ENCODE peak calls at places on chromosomes 12 and 14, in six cellular contexts. One of them, this sample, is unnamed.

GRCh38 chr12:124608451-124608870 is 41.0 kb upstream of the NCOR2 start:
- DNase-seq in neuronal stem cell: no peak
- DNase-seq in dorsolateral prefrontal cortex: no peak
- DNase-seq in WERI-Rb-1: no peak
- DNase-seq in SJSA1: no peak
- DNase-seq in left ventricle myocardium inferior: no peak
- DNase-seq in this sample: no peak

GRCh38 chr12:126998747-126999285 is 1268.2 kb upstream of the TMEM132C start:
- DNase-seq in WERI-Rb-1: no peak
- DNase-seq in neuronal stem cell: peak; percentile 60
- DNase-seq in dorsolateral prefrontal cortex: no peak
- DNase-seq in left ventricle myocardium inferior: no peak
- DNase-seq in SJSA1: no peak
- DNase-seq in this sample: no peak

GRCh38 chr12:68609955-68610434 is 704 bp upstream of the RAP1B start:
- DNase-seq in dorsolateral prefrontal cortex: no peak
- DNase-seq in WERI-Rb-1: no peak
- DNase-seq in neuronal stem cell: no peak
- DNase-seq in SJSA1: no peak
- DNase-seq in left ventricle myocardium inferior: no peak
- DNase-seq in this sample: no peak

GRCh38 chr12:3727877-3728632 is 24.9 kb downstream of the CRACR2A start:
- DNase-seq in SJSA1: peak; percentile 34
- DNase-seq in left ventricle myocardium inferior: no peak
- DNase-seq in WERI-Rb-1: no peak
- DNase-seq in neuronal stem cell: no peak
- DNase-seq in dorsolateral prefrontal cortex: no peak
- DNase-seq in this sample: no peak

GRCh38 chr14:32010561-32011188 is 66.4 kb upstream of the ARHGAP5 start:
- DNase-seq in WERI-Rb-1: no peak
- DNase-seq in left ventricle myocardium inferior: no peak
- DNase-seq in SJSA1: peak; percentile 50
- DNase-seq in dorsolateral prefrontal cortex: no peak
- DNase-seq in neuronal stem cell: no peak
- DNase-seq in this sample: no peak

GRCh38 chr12:57826966-57827365 is 8.4 kb upstream of the AVIL start:
- DNase-seq in SJSA1: no peak
- DNase-seq in dorsolateral prefrontal cortex: no peak
- DNase-seq in neuronal stem cell: no peak
- DNase-seq in WERI-Rb-1: no peak
- DNase-seq in left ventricle myocardium inferior: no peak
- DNase-seq in this sample: no peak

GRCh38 chr14:20343855-20344205 is 395 bp downstream of the PARP2 start:
- DNase-seq in SJSA1: no peak
- DNase-seq in neuronal stem cell: no peak
- DNase-seq in dorsolateral prefrontal cortex: no peak
- DNase-seq in left ventricle myocardium inferior: no peak
- DNase-seq in WERI-Rb-1: no peak
- DNase-seq in this sample: no peak

GRCh38 chr12:53737951-53738833 is 10.9 kb upstream of the CALCOCO1 start:
- DNase-seq in dorsolateral prefrontal cortex: no peak
- DNase-seq in SJSA1: no peak
- DNase-seq in left ventricle myocardium inferior: no peak
- DNase-seq in WERI-Rb-1: peak; percentile 83
- DNase-seq in neuronal stem cell: no peak
- DNase-seq in this sample: peak; percentile 88

GRCh38 chr12:52119398-52120254 is 40.1 kb downstream of the SMIM41 start:
- DNase-seq in neuronal stem cell: peak; percentile 64
- DNase-seq in SJSA1: no peak
- DNase-seq in dorsolateral prefrontal cortex: no peak
- DNase-seq in WERI-Rb-1: peak; percentile 68
- DNase-seq in left ventricle myocardium inferior: peak; percentile 27
- DNase-seq in this sample: peak; percentile 96

GRCh38 chr14:93691042-93691780 is 97.1 kb downstream of the PRIMA1 start:
- DNase-seq in WERI-Rb-1: no peak
- DNase-seq in dorsolateral prefrontal cortex: no peak
- DNase-seq in neuronal stem cell: no peak
- DNase-seq in SJSA1: no peak
- DNase-seq in left ventricle myocardium inferior: no peak
- DNase-seq in this sample: no peak

GRCh38 chr12:102962532-102962931 is 5.1 kb downstream of the ASCL1 start:
- DNase-seq in neuronal stem cell: no peak
- DNase-seq in SJSA1: no peak
- DNase-seq in dorsolateral prefrontal cortex: no peak
- DNase-seq in left ventricle myocardium inferior: no peak
- DNase-seq in WERI-Rb-1: no peak
- DNase-seq in this sample: no peak

GRCh38 chr14:29821665-29822429 is 105.8 kb downstream of the PRKD1 start:
- DNase-seq in neuronal stem cell: no peak
- DNase-seq in WERI-Rb-1: no peak
- DNase-seq in SJSA1: no peak
- DNase-seq in left ventricle myocardium inferior: no peak
- DNase-seq in dorsolateral prefrontal cortex: no peak
- DNase-seq in this sample: no peak

GRCh38 chr12:121490401-121491257 is 90.2 kb downstream of the KDM2B start:
- DNase-seq in left ventricle myocardium inferior: no peak
- DNase-seq in SJSA1: no peak
- DNase-seq in dorsolateral prefrontal cortex: no peak
- DNase-seq in WERI-Rb-1: no peak
- DNase-seq in neuronal stem cell: no peak
- DNase-seq in this sample: peak; percentile 35

GRCh38 chr12:52319097-52319496 is 2.1 kb downstream of the KRT83 start:
- DNase-seq in neuronal stem cell: no peak
- DNase-seq in SJSA1: no peak
- DNase-seq in dorsolateral prefrontal cortex: no peak
- DNase-seq in WERI-Rb-1: no peak
- DNase-seq in left ventricle myocardium inferior: no peak
- DNase-seq in this sample: peak; percentile 58

GRCh38 chr14:99101826-99102461 is 170.1 kb downstream of the BCL11B start:
- DNase-seq in WERI-Rb-1: no peak
- DNase-seq in dorsolateral prefrontal cortex: no peak
- DNase-seq in left ventricle myocardium inferior: no peak
- DNase-seq in neuronal stem cell: peak; percentile 39
- DNase-seq in SJSA1: no peak
- DNase-seq in this sample: no peak

GRCh38 chr12:6925543-6926279 is 2.0 kb upstream of the ATN1 start:
- DNase-seq in WERI-Rb-1: no peak
- DNase-seq in dorsolateral prefrontal cortex: no peak
- DNase-seq in left ventricle myocardium inferior: peak; percentile 73
- DNase-seq in SJSA1: peak; percentile 90
- DNase-seq in neuronal stem cell: peak; percentile 70
- DNase-seq in this sample: peak; percentile 90

GRCh38 chr12:25701290-25701689 is 148.2 kb upstream of the LMNTD1 start:
- DNase-seq in WERI-Rb-1: no peak
- DNase-seq in SJSA1: no peak
- DNase-seq in left ventricle myocardium inferior: no peak
- DNase-seq in neuronal stem cell: no peak
- DNase-seq in dorsolateral prefrontal cortex: no peak
- DNase-seq in this sample: no peak

GRCh38 chr12:26746315-26746714 is 86.7 kb downstream of the ITPR2 start:
- DNase-seq in WERI-Rb-1: no peak
- DNase-seq in neuronal stem cell: no peak
- DNase-seq in SJSA1: peak; percentile 65
- DNase-seq in left ventricle myocardium inferior: no peak
- DNase-seq in dorsolateral prefrontal cortex: no peak
- DNase-seq in this sample: no peak

GRCh38 chr12:91926810-91927209 is 218.8 kb downstream of the BTG1 start:
- DNase-seq in left ventricle myocardium inferior: no peak
- DNase-seq in dorsolateral prefrontal cortex: no peak
- DNase-seq in SJSA1: peak; percentile 83
- DNase-seq in WERI-Rb-1: no peak
- DNase-seq in neuronal stem cell: no peak
- DNase-seq in this sample: no peak

GRCh38 chr12:65525501-65526141 is 247.1 kb downstream of the MSRB3 start:
- DNase-seq in dorsolateral prefrontal cortex: no peak
- DNase-seq in SJSA1: peak; percentile 62
- DNase-seq in WERI-Rb-1: no peak
- DNase-seq in neuronal stem cell: no peak
- DNase-seq in left ventricle myocardium inferior: no peak
- DNase-seq in this sample: no peak

GRCh38 chr14:103138483-103139370 is 15.5 kb downstream of the TNFAIP2 start:
- DNase-seq in left ventricle myocardium inferior: no peak
- DNase-seq in dorsolateral prefrontal cortex: no peak
- DNase-seq in SJSA1: no peak
- DNase-seq in WERI-Rb-1: no peak
- DNase-seq in neuronal stem cell: no peak
- DNase-seq in this sample: peak; percentile 62

GRCh38 chr14:103142031-103142430 is 18.8 kb downstream of the TNFAIP2 start:
- DNase-seq in dorsolateral prefrontal cortex: no peak
- DNase-seq in neuronal stem cell: no peak
- DNase-seq in SJSA1: no peak
- DNase-seq in left ventricle myocardium inferior: no peak
- DNase-seq in WERI-Rb-1: peak; percentile 53
- DNase-seq in this sample: no peak

GRCh38 chr14:103139371-103140016 is 16.2 kb downstream of the TNFAIP2 start:
- DNase-seq in WERI-Rb-1: no peak
- DNase-seq in dorsolateral prefrontal cortex: no peak
- DNase-seq in left ventricle myocardium inferior: no peak
- DNase-seq in neuronal stem cell: no peak
- DNase-seq in SJSA1: no peak
- DNase-seq in this sample: no peak

GRCh38 chr14:103141117-103141796 is 18.0 kb downstream of the TNFAIP2 start:
- DNase-seq in neuronal stem cell: no peak
- DNase-seq in WERI-Rb-1: peak; percentile 84
- DNase-seq in dorsolateral prefrontal cortex: no peak
- DNase-seq in left ventricle myocardium inferior: no peak
- DNase-seq in SJSA1: no peak
- DNase-seq in this sample: peak; percentile 86

DNA sequence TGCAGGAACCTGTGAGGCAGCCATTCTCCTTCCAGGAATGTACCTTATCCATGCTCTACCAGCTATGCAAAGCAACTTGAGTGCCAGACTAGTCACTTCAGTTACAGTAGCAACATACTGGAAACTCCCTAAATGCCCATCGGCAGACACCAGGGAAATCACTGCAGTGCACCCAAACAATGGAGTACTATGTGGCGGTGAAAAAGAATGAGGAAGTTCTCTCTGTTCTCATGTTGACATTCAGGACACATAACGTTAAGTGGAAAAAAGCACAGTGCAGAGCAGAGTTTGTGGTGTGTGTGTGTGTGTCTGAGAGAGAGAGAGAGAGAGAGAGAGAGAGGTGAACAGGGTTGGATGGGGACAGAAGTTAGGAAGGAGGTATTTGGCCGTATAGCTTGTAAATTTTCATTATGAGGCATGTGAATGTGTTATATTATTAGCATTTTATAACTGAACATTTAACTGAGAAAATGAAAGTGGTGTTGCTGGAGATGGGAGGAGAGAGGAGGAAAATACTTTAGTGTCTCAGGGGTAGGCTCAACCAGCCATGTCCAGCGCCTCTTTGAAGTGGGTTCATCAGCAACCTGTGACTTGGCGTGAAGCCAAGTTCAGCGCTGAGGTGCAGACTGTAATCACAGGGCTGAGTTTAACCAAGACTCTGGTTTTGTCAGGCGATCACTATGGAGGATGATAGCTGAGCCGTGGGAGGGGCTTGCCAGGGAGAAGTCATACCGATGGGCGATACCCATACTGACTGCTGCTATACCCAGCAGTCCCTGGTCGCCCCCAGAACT is 17.3 kb downstream of the TNFAIP2 start:
- DNase-seq in SJSA1: no peak
- DNase-seq in WERI-Rb-1: no peak
- DNase-seq in neuronal stem cell: no peak
- DNase-seq in dorsolateral prefrontal cortex: no peak
- DNase-seq in left ventricle myocardium inferior: no peak
- DNase-seq in this sample: no peak
- H3K27ac ChIP-seq in SJSA1: no peak overlapping the region
- H3K27ac ChIP-seq in WERI-Rb-1: no peak overlapping the region
- H3K27ac ChIP-seq in neuronal stem cell: no peak overlapping the region
- H3K27ac ChIP-seq in dorsolateral prefrontal cortex: no peak overlapping the region
- H3K27ac ChIP-seq in left ventricle myocardium inferior: no peak overlapping the region
- H3K27ac ChIP-seq in this sample: no peak overlapping the region

GRCh38 chr12:1848146-1848545 is 27.8 kb downstream of the LRTM2 start:
- DNase-seq in WERI-Rb-1: no peak
- DNase-seq in left ventricle myocardium inferior: no peak
- DNase-seq in dorsolateral prefrontal cortex: no peak
- DNase-seq in SJSA1: no peak
- DNase-seq in neuronal stem cell: no peak
- DNase-seq in this sample: peak; percentile 23
- H3K27ac ChIP-seq in WERI-Rb-1: no peak overlapping the region
- H3K27ac ChIP-seq in left ventricle myocardium inferior: no peak overlapping the region
- H3K27ac ChIP-seq in dorsolateral prefrontal cortex: no peak overlapping the region
- H3K27ac ChIP-seq in SJSA1: no peak overlapping the region
- H3K27ac ChIP-seq in neuronal stem cell: no peak overlapping the region
- H3K27ac ChIP-seq in this sample: no peak overlapping the region

GRCh38 chr12:51005671-51006070 is 20.5 kb downstream of the SLC11A2 start:
- DNase-seq in WERI-Rb-1: no peak
- DNase-seq in SJSA1: no peak
- DNase-seq in neuronal stem cell: no peak
- DNase-seq in dorsolateral prefrontal cortex: no peak
- DNase-seq in left ventricle myocardium inferior: no peak
- DNase-seq in this sample: peak; percentile 50
- H3K27ac ChIP-seq in WERI-Rb-1: no peak overlapping the region
- H3K27ac ChIP-seq in SJSA1: no peak overlapping the region
- H3K27ac ChIP-seq in neuronal stem cell: no peak overlapping the region
- H3K27ac ChIP-seq in dorsolateral prefrontal cortex: no peak overlapping the region
- H3K27ac ChIP-seq in left ventricle myocardium inferior: no peak overlapping the region
- H3K27ac ChIP-seq in this sample: no peak overlapping the region

DNA sequence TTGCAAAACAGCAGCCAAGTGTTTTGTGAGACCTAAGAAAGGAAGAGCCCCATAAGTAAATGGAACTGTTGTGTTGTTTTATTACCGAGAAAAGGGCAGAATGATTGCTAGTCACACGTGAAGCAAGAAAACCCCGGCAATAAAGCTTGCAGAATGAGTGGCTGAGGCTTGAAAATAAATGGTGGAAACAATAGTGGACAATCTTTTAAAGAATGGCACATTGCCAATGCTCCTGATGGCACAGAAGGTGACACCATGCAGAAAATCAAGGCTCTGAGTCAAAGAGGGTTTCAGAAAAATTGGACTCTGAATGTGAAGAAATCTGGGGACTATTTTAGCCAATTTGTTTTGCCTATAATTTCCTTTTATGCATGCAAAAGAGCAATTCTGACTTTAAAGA is 4.0 kb upstream of the AQP2 start:
- DNase-seq in neuronal stem cell: no peak
- DNase-seq in WERI-Rb-1: no peak
- DNase-seq in SJSA1: no peak
- DNase-seq in left ventricle myocardium inferior: no peak
- DNase-seq in dorsolateral prefrontal cortex: no peak
- DNase-seq in this sample: no peak
- H3K27ac ChIP-seq in neuronal stem cell: no peak overlapping the region
- H3K27ac ChIP-seq in WERI-Rb-1: no peak overlapping the region
- H3K27ac ChIP-seq in SJSA1: no peak overlapping the region
- H3K27ac ChIP-seq in left ventricle myocardium inferior: no peak overlapping the region
- H3K27ac ChIP-seq in dorsolateral prefrontal cortex: no peak overlapping the region
- H3K27ac ChIP-seq in this sample: no peak overlapping the region

GRCh38 chr12:24359418-24359817 is 409.9 kb upstream of the SOX5 start:
- DNase-seq in neuronal stem cell: no peak
- DNase-seq in left ventricle myocardium inferior: no peak
- DNase-seq in SJSA1: no peak
- DNase-seq in dorsolateral prefrontal cortex: no peak
- DNase-seq in WERI-Rb-1: no peak
- DNase-seq in this sample: no peak
- H3K27ac ChIP-seq in neuronal stem cell: no peak overlapping the region
- H3K27ac ChIP-seq in left ventricle myocardium inferior: no peak overlapping the region
- H3K27ac ChIP-seq in SJSA1: no peak overlapping the region
- H3K27ac ChIP-seq in dorsolateral prefrontal cortex: no peak overlapping the region
- H3K27ac ChIP-seq in WERI-Rb-1: no peak overlapping the region
- H3K27ac ChIP-seq in this sample: no peak overlapping the region

GRCh38 chr14:71712478-71712877 is 219.8 kb upstream of the RGS6 start:
- DNase-seq in dorsolateral prefrontal cortex: no peak
- DNase-seq in left ventricle myocardium inferior: no peak
- DNase-seq in neuronal stem cell: no peak
- DNase-seq in SJSA1: no peak
- DNase-seq in WERI-Rb-1: no peak
- DNase-seq in this sample: no peak
- H3K27ac ChIP-seq in dorsolateral prefrontal cortex: no peak overlapping the region
- H3K27ac ChIP-seq in left ventricle myocardium inferior: no peak overlapping the region
- H3K27ac ChIP-seq in neuronal stem cell: no peak overlapping the region
- H3K27ac ChIP-seq in SJSA1: no peak overlapping the region
- H3K27ac ChIP-seq in WERI-Rb-1: no peak overlapping the region
- H3K27ac ChIP-seq in this sample: no peak overlapping the region

GRCh38 chr12:5258498-5258897 is 173.4 kb upstream of the NTF3 start:
- DNase-seq in SJSA1: no peak
- DNase-seq in neuronal stem cell: no peak
- DNase-seq in left ventricle myocardium inferior: no peak
- DNase-seq in WERI-Rb-1: no peak
- DNase-seq in dorsolateral prefrontal cortex: no peak
- DNase-seq in this sample: no peak
- H3K27ac ChIP-seq in SJSA1: no peak overlapping the region
- H3K27ac ChIP-seq in neuronal stem cell: no peak overlapping the region
- H3K27ac ChIP-seq in left ventricle myocardium inferior: no peak overlapping the region
- H3K27ac ChIP-seq in WERI-Rb-1: no peak overlapping the region
- H3K27ac ChIP-seq in dorsolateral prefrontal cortex: no peak overlapping the region
- H3K27ac ChIP-seq in this sample: no peak overlapping the region